ENCODE peak calls at places on chromosomes 1 and 21, in four cellular contexts. G is mesendoderm, S is IMR-90, X is neuronal stem cell. Q is an unnamed sample.

GRCh38 chr1:51693420-51694144 is 76.7 kb downstream of the OSBPL9 start:
- DNase-seq in G (no peak), S (peak), X (no peak), Q (no peak)

GRCh38 chr1:203453016-203453415 is 22.6 kb upstream of the PRELP start:
- DNase-seq in G (no peak), S (no peak), X (no peak), Q (no peak)

GRCh38 chr1:159076753-159077656 is at the start of gene AIM2:
- DNase-seq in G (no peak), S (no peak), X (no peak), Q (no peak)

GRCh38 chr1:100438375-100438774 is 86.1 kb downstream of the CDC14A start:
- DNase-seq in G (no peak), S (no peak), X (no peak), Q (no peak)

GRCh38 chr1:180114546-180114945 is 40.1 kb upstream of the QSOX1 start:
- DNase-seq in G (no peak), S (no peak), X (no peak), Q (no peak)

GRCh38 chr1:235107368-235108184 is 21.1 kb downstream of the TOMM20 start:
- DNase-seq in G (no peak), S (no peak), X (no peak), Q (no peak)

GRCh38 chr1:161691846-161692245 is 15.2 kb upstream of the FCRLA start:
- DNase-seq in G (no peak), S (no peak), X (no peak), Q (no peak)

GRCh38 chr1:167555971-167556714 is 2.6 kb upstream of the CREG1 start:
- DNase-seq in G (peak), S (peak), X (peak), Q (peak)

GRCh38 chr1:1754051-1754815 is 24.0 kb downstream of the NADK start:
- DNase-seq in G (no peak), S (no peak), X (no peak), Q (no peak)

GRCh38 chr1:16367258-16367967 is 371 bp downstream of the SZRD1 start:
- DNase-seq in G (peak), S (peak), X (peak), Q (peak)

GRCh38 chr1:207221934-207222351 is 99.5 kb upstream of the CD55 start:
- DNase-seq in G (no peak), S (peak), X (no peak), Q (no peak)

GRCh38 chr1:68322837-68323687 is 90.7 kb upstream of the WLS start:
- DNase-seq in G (no peak), S (peak), X (no peak), Q (no peak)

GRCh38 chr1:1318777-1319645 is 5.4 kb downstream of the INTS11 start:
- DNase-seq in G (no peak), S (no peak), X (no peak), Q (no peak)

GRCh38 chr1:111886741-111887140 is 102.7 kb downstream of the KCND3 start:
- DNase-seq in G (no peak), S (no peak), X (no peak), Q (no peak)

GRCh38 chr1:52502789-52503188 is 50.1 kb downstream of the TUT4 start:
- DNase-seq in G (no peak), S (no peak), X (no peak), Q (no peak)

GRCh38 chr1:243596441-243597183 is 253.4 kb downstream of the AKT3 start:
- DNase-seq in G (no peak), S (peak), X (no peak), Q (no peak)

GRCh38 chr1:70353641-70354331 is 736 bp downstream of the ANKRD13C start:
- DNase-seq in G (peak), S (peak), X (no peak), Q (no peak)

GRCh38 chr1:40386311-40386778 is 12.8 kb downstream of the SMAP2 start:
- DNase-seq in G (no peak), S (no peak), X (no peak), Q (no peak)

GRCh38 chr1:90721210-90722194 is 4.4 kb upstream of the BARHL2 start:
- DNase-seq in G (peak), S (peak), X (no peak), Q (peak)

GRCh38 chr1:82227286-82227685 is 426.6 kb downstream of the ADGRL2 start:
- DNase-seq in G (no peak), S (no peak), X (no peak), Q (no peak)

GRCh38 chr1:24872446-24872845 is 57.6 kb downstream of the RUNX3 start:
- DNase-seq in G (no peak), S (no peak), X (no peak), Q (no peak)

GRCh38 chr1:59290173-59290954 is 6.5 kb upstream of the FGGY start:
- DNase-seq in G (peak), S (peak), X (no peak), Q (peak)

GRCh38 chr1:48784301-48784700 is 7.6 kb upstream of the BEND5 start:
- DNase-seq in G (no peak), S (no peak), X (no peak), Q (no peak)

GRCh38 chr1:57996400-57996799 is 550.1 kb downstream of the OMA1 start:
- DNase-seq in G (no peak), S (no peak), X (no peak), Q (no peak)

GRCh38 chr1:77175230-77175844 is 43.9 kb downstream of the PIGK start:
- DNase-seq in G (peak), S (peak), X (peak), Q (no peak)

GRCh38 chr1:45326627-45327591 is at the start of gene HPDL:
- DNase-seq in G (peak), S (peak), X (peak), Q (peak)

GRCh38 chr21:42636535-42636914 is 16.9 kb upstream of the PDE9A start:
- DNase-seq in G (no peak), S (peak), X (no peak), Q (no peak)

GRCh38 chr1:167110586-167110985 is 16.7 kb downstream of the STYXL2 start:
- DNase-seq in G (no peak), S (no peak), X (no peak), Q (no peak)

DNA sequence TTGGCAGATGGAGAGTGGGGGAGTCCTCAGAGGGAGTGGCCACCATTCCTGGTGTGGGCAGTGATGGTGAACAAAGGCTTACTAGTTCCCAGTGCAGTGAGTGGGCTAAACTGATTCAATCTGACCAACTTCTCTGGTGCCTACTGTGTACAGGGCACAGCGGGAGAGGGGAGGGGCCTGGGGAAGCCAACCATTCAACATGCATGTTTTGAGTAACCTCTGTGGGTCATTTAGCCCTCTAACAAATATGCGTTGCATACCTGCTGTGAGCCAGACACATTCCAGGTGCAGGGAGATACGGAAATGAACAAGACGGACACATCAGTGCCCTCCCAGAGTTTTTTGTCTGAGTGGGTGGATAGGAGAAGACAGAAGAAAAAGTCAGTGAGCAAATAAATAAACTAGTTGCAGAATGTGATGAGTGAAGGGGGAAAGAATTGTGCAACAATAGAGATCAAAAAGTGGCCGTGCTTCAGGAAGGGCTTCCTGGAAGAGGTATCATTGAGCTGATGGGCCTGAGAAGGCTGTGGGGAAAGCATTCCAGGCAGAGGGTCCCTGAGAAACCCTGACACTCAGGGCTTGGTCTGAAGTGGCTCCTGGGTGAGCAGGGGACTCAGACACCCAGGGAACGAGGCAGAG is 78.8 kb downstream of the EPHB2 start:
- DNase-seq in G (no peak), S (peak), X (no peak), Q (no peak)
- H2BK120ac ChIP-seq in G (no peak), S (no peak), X (no peak), Q (no peak)

DNA sequence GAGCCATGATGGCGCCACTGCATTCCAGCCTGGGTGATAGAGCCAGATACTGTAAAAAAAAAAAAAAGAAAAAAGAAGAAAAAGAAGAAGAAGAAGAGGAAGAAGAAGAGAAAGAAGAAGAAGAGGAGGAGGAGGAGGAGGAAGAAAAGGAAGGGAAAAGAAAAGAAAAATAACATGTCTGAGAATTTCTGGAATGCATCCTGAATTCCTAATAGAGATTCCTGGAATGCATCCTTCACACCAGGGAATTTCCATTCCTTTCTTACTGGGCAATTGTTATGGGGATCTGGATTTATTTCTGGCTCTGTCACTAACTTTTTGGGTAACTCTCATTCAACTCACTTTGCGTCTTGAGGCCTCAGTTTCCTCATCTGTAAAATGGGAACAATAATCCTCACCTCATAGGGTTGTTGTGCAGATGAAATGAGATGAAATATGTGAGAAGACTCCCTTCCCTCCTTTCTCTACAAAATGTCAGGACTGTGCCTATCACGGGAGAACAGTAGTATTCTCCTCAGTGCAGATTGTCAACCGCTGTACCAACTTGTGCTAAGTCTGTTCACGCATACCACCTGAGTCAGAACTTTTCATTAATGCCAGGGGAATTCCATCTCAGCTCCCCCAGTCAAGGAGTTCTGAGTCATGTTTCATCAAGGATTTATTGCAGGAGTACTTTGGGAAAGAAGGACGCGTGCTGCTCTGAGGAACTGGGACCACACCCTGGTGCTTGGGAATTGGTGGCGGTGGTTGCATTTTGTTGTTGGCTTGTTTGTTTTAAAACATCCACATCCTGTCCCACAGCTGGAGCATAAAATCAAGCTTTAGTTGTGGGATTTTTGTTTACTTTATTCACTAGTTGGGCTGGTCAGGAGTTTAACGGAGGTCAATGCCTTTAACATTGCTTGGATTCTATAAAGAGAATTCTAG is 42.4 kb upstream of the ROR1 start:
- DNase-seq in G (peak), S (peak), X (no peak), Q (no peak)
- H2BK120ac ChIP-seq in G (peak), S (peak), X (no peak), Q (no peak)

GRCh38 chr1:238226805-238227204 is 336.1 kb upstream of the ZP4 start:
- DNase-seq in G (peak), S (no peak), X (no peak), Q (no peak)

GRCh38 chr1:238233966-238234365 is 343.2 kb upstream of the ZP4 start:
- DNase-seq in G (no peak), S (no peak), X (no peak), Q (no peak)

DNA sequence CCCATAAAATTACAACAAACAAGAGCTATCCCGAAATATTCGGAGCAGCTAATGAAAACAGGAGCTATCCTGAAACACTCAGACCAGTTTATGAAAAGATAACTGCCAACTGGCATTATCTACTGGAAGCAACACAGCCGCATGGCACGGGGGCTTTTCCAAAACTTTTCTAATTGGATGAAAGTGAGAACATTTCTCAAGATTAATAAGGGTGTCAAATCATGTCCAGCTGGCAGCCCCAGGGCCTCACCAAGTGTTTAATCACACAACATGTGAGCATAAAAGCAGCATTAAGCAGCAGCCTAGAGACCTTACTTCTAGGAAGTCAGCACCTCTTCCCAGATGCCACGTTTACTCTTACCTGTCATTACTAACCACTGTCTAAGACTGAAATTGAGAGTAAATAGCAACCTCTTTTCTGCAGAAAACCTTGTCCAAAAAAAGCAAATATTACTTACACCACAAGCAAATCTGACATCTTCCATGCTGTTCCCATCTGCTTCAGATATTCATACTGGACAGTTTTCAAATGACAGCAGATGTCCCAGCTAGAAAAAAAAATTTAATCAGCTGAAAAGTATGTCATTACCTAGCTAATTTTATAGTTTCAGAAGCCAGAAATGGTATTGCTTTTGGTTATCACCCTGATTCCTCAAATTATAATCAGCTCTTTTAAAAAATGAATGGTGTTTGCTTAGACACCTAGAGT is 341.5 kb upstream of the ZP4 start:
- DNase-seq in G (no peak), S (no peak), X (no peak), Q (no peak)
- H2BK120ac ChIP-seq in G (no peak), S (no peak), X (no peak), Q (no peak)

DNA sequence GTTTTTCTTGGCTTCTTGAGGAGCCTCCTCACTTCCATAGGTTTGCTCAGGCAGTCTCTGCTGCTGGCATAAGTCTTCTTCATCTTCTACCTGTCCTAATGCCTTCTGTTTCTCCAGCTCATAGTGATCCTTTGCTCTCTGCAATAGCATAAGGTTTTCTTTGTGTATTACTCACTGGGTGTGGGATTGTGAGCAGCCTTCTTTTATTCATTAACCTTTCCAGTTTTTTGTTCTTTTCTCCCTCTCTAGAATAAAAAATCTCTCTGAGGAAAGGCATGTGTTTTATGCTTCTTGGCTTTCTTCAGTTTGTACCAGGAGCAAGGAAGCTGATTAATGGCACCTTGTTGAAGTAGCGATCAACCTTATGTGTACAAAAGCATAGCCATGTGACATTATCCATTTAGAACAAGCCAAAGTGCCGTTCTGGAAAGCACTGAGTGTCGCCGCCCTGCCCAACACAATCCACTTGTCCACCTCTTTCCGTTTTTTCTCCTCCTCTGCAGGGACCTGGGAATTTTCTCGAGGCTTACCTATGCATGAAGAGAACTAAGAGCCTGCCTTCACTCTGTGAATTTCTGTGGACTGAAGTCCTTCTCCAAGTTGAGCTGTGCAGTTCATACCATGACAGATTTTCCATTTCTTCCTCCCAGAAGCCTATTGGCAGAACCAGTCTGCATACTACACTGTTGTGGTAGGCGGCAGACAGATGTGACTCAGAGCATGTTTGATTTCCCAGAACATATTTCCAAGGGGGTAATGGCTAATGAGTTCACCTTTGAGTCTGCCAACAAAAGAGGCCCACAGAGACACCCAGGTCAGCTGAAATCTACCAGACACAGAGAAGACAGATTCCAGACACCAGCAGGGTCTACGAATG is 39.0 kb downstream of the DPT start:
- DNase-seq in G (no peak), S (no peak), X (no peak), Q (no peak)
- H2BK120ac ChIP-seq in G (no peak), S (no peak), X (no peak), Q (no peak)

GRCh38 chr1:35556494-35557117 is 597 bp downstream of the KIAA0319L start:
- DNase-seq in G (no peak), S (no peak), X (no peak), Q (no peak)

GRCh38 chr1:35557118-35557610 is at the start of gene KIAA0319L:
- DNase-seq in G (no peak), S (peak), X (no peak), Q (peak)

GRCh38 chr1:35558374-35559316 is 1.0 kb downstream of the NCDN start:
- DNase-seq in G (peak), S (no peak), X (no peak), Q (no peak)

GRCh38 chr1:35559317-35559944 is 1.8 kb downstream of the NCDN start:
- DNase-seq in G (no peak), S (no peak), X (no peak), Q (no peak)

GRCh38 chr1:35557611-35558373 is at the start of gene NCDN:
- DNase-seq in G (peak), S (peak), X (peak), Q (peak)
- H2BK120ac ChIP-seq in G (no peak), S (peak), X (peak), Q (no peak)

DNA sequence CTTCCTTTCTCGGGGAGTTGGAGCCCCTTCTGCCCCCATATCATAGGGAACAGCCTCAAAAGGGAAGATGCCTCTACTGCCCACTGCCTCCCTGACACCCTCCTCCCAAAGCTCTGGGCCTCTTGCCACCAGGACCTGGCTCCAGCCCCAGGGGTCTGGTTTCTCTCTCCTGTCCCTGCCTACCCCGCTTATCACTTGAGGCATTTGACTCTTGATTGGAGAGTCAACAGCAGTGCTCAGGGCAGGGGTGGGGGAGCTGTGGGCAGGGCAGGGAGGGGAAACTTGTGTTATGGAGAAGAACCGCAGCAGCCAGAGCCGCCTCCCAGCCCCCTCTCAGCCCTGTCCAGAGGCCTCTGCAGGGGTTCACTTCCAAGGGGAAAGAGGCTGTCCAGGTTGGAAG is 573 bp downstream of the TRIM63 start:
- DNase-seq in G (peak), S (no peak), X (no peak), Q (no peak)
- H2BK120ac ChIP-seq in G (no peak), S (no peak), X (no peak), Q (no peak)

DNA sequence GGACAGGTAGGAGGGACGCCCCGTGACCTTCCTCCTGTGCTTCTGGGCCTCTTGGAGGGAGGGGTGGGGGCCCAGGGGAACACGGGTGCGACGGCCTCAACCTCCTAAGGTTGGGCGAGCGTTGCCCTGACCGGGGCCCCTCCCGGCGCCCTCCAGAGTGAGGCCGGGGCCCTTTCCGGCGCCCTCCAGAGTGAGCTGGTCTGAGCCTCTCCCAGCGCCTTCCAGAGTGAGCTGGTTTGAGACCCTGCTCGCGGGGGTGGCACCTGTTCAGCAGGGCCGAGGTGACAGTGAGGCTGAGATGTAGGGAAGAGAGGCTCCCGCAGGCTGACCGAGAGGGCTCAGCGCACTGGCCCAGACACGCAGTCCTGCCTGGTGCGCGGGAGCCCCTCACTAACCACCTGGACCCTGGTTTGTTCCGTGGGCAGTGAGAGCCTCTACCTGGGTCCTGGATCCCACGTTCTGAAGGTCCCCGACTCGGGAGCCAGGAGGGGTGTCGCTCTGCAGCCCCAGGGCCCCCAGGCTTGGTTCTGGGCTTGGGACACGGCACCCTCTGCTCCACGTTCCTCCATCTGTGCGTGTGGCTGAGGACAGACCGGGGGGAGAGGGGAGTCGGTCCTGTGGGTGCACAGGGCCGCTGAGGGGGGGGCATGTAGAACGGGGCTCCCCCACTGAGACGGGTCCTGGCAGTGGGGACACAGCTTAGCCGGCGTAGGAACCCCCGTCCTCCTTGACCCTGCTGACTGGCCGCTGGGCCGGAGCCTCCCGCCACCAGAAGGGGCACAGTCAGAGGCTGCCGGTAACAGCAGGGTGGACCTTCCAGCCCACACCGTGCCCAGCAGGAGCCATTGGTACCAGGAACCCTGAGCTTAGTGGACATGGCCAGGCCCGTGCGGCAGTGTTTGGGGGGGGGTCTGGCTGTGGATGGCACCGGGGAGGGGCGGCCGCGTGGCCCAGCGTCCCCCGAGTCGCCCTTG is 1.5 kb downstream of the COL6A1 start:
- DNase-seq in G (peak), S (no peak), X (no peak), Q (no peak)
- H2BK120ac ChIP-seq in G (no peak), S (peak), X (no peak), Q (no peak)

Q was measured in H9.